ENCODE peak calls at places on chromosomes 6 and 20, in seven cellular contexts. M, E, V, G, S, I and U are unnamed samples.

GRCh38 chr20:29408034-29408695 is 1849.3 kb upstream of the DEFB115 start:
- DNase-seq in V (no peak), I (no peak), E (no peak), S (no peak), M (no peak), G (no peak), U (no peak)

GRCh38 chr6:152170702-152171667 is 363.5 kb downstream of the ESR1 start:
- DNase-seq in V (peak; percentile 79), S (peak; percentile 32), E (peak; percentile 31), G (no peak), M (peak; percentile 18), I (peak; percentile 81), U (no peak)

GRCh38 chr6:51028271-51028670 is 209.6 kb downstream of the TFAP2B start:
- DNase-seq in V (peak; percentile 47), G (no peak), E (no peak), M (no peak), I (peak; percentile 26), S (no peak), U (no peak)

GRCh38 chr20:56710577-56711465 is 81.7 kb downstream of the TFAP2C start:
- DNase-seq in M (no peak), V (peak; percentile 10), E (no peak), S (no peak), G (no peak), I (peak; percentile 18), U (no peak)

GRCh38 chr6:145814501-145815350 is at the start of gene FBXO30:
- DNase-seq in G (peak; percentile 73), I (peak; percentile 54), E (peak; percentile 89), S (peak; percentile 87), V (no peak), M (peak; percentile 79), U (no peak)

GRCh38 chr6:123715243-123715863 is 78.6 kb upstream of the TRDN start:
- DNase-seq in M (no peak), I (peak; percentile 29), V (no peak), E (no peak), G (no peak), S (peak; percentile 13), U (no peak)

GRCh38 chr6:2961971-2962370 is 9.4 kb downstream of the SERPINB6 start:
- DNase-seq in I (no peak), M (no peak), E (peak; percentile 78), S (peak; percentile 90), G (no peak), V (no peak), U (no peak)

GRCh38 chr6:108922499-108922898 is 74.3 kb downstream of the ARMC2 start:
- DNase-seq in V (no peak), I (no peak), S (no peak), M (no peak), G (no peak), E (no peak), U (no peak)

GRCh38 chr20:63580796-63581461 is 6.9 kb upstream of the HELZ2 start:
- DNase-seq in V (no peak), M (peak; percentile 60), E (peak; percentile 53), S (no peak), I (no peak), G (no peak), U (no peak)

GRCh38 chr20:51360451-51361230 is 181.9 kb downstream of the NFATC2 start:
- DNase-seq in G (no peak), M (no peak), V (peak; percentile 99), S (no peak), E (no peak), I (peak; percentile 99), U (peak; percentile 100)

GRCh38 chr6:130167655-130168054 is 55.1 kb downstream of the SAMD3 start:
- DNase-seq in V (peak; percentile 28), G (no peak), M (no peak), S (no peak), E (no peak), I (no peak), U (peak; percentile 23)

GRCh38 chr20:43761396-43762340 is 34.9 kb upstream of the GTSF1L start:
- DNase-seq in M (no peak), V (no peak), G (no peak), I (no peak), S (no peak), E (no peak), U (no peak)

GRCh38 chr20:51094221-51094620 is 71.3 kb upstream of the KCNG1 start:
- DNase-seq in S (no peak), G (no peak), M (no peak), I (peak; percentile 6), E (no peak), V (no peak), U (no peak)

GRCh38 chr6:32108094-32108627 is 977 bp downstream of the TNXB start:
- DNase-seq in I (no peak), V (no peak), E (peak; percentile 56), G (no peak), S (peak; percentile 41), M (no peak), U (no peak)

GRCh38 chr6:116444991-116445566 is 16.1 kb upstream of the CALHM6 start:
- DNase-seq in S (no peak), E (no peak), G (no peak), M (no peak), V (no peak), I (no peak), U (no peak)

GRCh38 chr6:39197521-39198500 is 31.5 kb downstream of the KCNK5 start:
- DNase-seq in M (no peak), E (no peak), G (no peak), I (no peak), V (no peak), S (no peak), U (no peak)

GRCh38 chr6:139438775-139439174 is 64.3 kb upstream of the CITED2 start:
- DNase-seq in G (no peak), M (no peak), S (no peak), I (no peak), E (no peak), V (no peak), U (no peak)

GRCh38 chr6:137874204-137875001 is 7.3 kb downstream of the TNFAIP3 start:
- DNase-seq in M (no peak), V (no peak), E (peak; percentile 31), S (no peak), I (no peak), G (no peak), U (no peak)

GRCh38 chr6:130223508-130223907 is 757 bp upstream of the SAMD3 start:
- DNase-seq in V (no peak), S (peak; percentile 6), I (no peak), G (no peak), E (no peak), M (peak; percentile 40), U (no peak)

GRCh38 chr6:151032034-151032433 is 166.5 kb downstream of the MTHFD1L start:
- DNase-seq in S (no peak), E (no peak), I (no peak), V (no peak), M (no peak), G (no peak), U (no peak)

GRCh38 chr20:23749746-23750145 is 989 bp downstream of the CST1 start:
- DNase-seq in I (no peak), E (no peak), G (no peak), S (no peak), V (no peak), M (no peak), U (no peak)

GRCh38 chr6:82507112-82507511 is 143.5 kb downstream of the TPBG start:
- DNase-seq in I (no peak), E (no peak), M (no peak), G (no peak), V (no peak), S (no peak), U (no peak)

GRCh38 chr6:112180095-112180820 is 74.1 kb downstream of the LAMA4 start:
- DNase-seq in S (peak; percentile 72), G (no peak), E (no peak), M (peak; percentile 45), I (peak; percentile 86), V (peak; percentile 72), U (peak; percentile 66)

GRCh38 chr6:31135710-31136109 is 3.2 kb downstream of the PSORS1C2 start:
- DNase-seq in V (no peak), S (no peak), I (no peak), M (no peak), G (no peak), E (no peak), U (no peak)

GRCh38 chr6:51049983-51050877 is 231.6 kb downstream of the TFAP2B start:
- DNase-seq in G (no peak), E (no peak), I (no peak), V (peak; percentile 55), S (no peak), M (no peak), U (no peak)

GRCh38 chr6:21533678-21534077 is 59.9 kb upstream of the SOX4 start:
- DNase-seq in I (no peak), M (no peak), E (no peak), V (no peak), S (no peak), G (no peak), U (no peak)

GRCh38 chr6:28682542-28682941 is 156.9 kb downstream of the GPX5 start:
- DNase-seq in E (no peak), I (no peak), S (no peak), M (no peak), V (no peak), G (no peak), U (no peak)

GRCh38 chr6:96150431-96150830 is 134.7 kb downstream of the FUT9 start:
- DNase-seq in E (no peak), I (no peak), S (no peak), G (no peak), M (no peak), V (no peak), U (no peak)

GRCh38 chr20:23643665-23644064 is 5.9 kb upstream of the CST3 start:
- DNase-seq in M (no peak), S (no peak), E (no peak), V (no peak), I (no peak), G (no peak), U (no peak)

GRCh38 chr6:30447237-30447636 is 42.1 kb upstream of the HLA-E start:
- DNase-seq in E (no peak), I (no peak), G (no peak), M (no peak), S (no peak), V (no peak), U (no peak)

GRCh38 chr20:47795214-47795667 is 10.0 kb upstream of the SULF2 start:
- DNase-seq in I (no peak), E (no peak), M (no peak), S (no peak), G (no peak), V (no peak), U (no peak)

GRCh38 chr6:29414588-29414987 is at the start of gene OR12D1:
- DNase-seq in S (peak; percentile 22), M (no peak), V (no peak), E (no peak), I (no peak), G (no peak), U (no peak)

GRCh38 chr6:149983145-149983544 is 19.4 kb downstream of the ULBP1 start:
- DNase-seq in S (no peak), V (no peak), M (no peak), I (no peak), E (no peak), G (no peak), U (no peak)

GRCh38 chr6:148446681-148447080 is 104.0 kb downstream of the SASH1 start:
- DNase-seq in M (no peak), E (no peak), G (no peak), I (no peak), S (no peak), V (no peak), U (no peak)

GRCh38 chr6:102458990-102459389 is 1065.5 kb downstream of the GRIK2 start:
- DNase-seq in V (no peak), G (no peak), E (no peak), M (no peak), S (no peak), I (no peak), U (no peak)

GRCh38 chr20:59032023-59032712 is at the start of gene ATP5F1E:
- DNase-seq in M (peak; percentile 96), I (peak; percentile 76), G (peak; percentile 93), V (peak; percentile 55), S (peak; percentile 97), E (peak; percentile 97), U (no peak)

GRCh38 chr20:45450097-45450818 is 19.3 kb upstream of the WFDC2 start:
- DNase-seq in S (peak; percentile 52), M (no peak), G (no peak), I (peak; percentile 26), V (no peak), E (no peak), U (no peak)